ENCODE peak calls at places on chromosomes 2 and 18, in eight cellular contexts. L is MV-4-11; X is neural crest cell; K is activated CD4-positive, alpha-beta T cell treated with anti-CD3 and anti-CD28 coated beads for 24 hours; C is ELR; G is memory B cell; Q is NCI-H774; D is LoVo. F is an unnamed sample.
A peak's percentile ranks its signal among the peaks of the same experiment; 100 is the strongest.

GRCh38 chr2:84882775-84883550 is 2.1 kb upstream of the TRABD2A start:
- DNase-seq in L (no peak), X (no peak), G (no peak), K (no peak), Q (no peak), C (peak; percentile 67), D (no peak), F (no peak)

GRCh38 chr2:71100195-71100964 is 29.6 kb downstream of the MCEE start:
- DNase-seq in C (peak; percentile 67), Q (peak; percentile 35), D (peak; percentile 60), X (peak; percentile 55), K (peak; percentile 42), G (peak; percentile 24), L (peak; percentile 38), F (peak; percentile 25)

GRCh38 chr2:30866974-30867373 is 59.7 kb upstream of the CAPN13 start:
- DNase-seq in Q (no peak), G (no peak), L (peak; percentile 99), K (no peak), C (no peak), D (no peak), X (no peak), F (no peak)

GRCh38 chr2:235095569-235095968 is 143.8 kb downstream of the SH3BP4 start:
- DNase-seq in Q (no peak), G (no peak), K (no peak), X (no peak), D (no peak), C (peak; percentile 30), L (no peak), F (no peak)

GRCh38 chr2:128384446-128384845 is 65.8 kb upstream of the HS6ST1 start:
- DNase-seq in L (no peak), D (no peak), G (no peak), C (no peak), K (no peak), Q (no peak), X (no peak), F (no peak)

GRCh38 chr2:223464071-223464470 is 138.1 kb downstream of the SCG2 start:
- DNase-seq in G (no peak), X (no peak), D (no peak), K (no peak), L (peak; percentile 17), Q (no peak), C (no peak), F (no peak)

GRCh38 chr2:33420726-33421125 is 55.7 kb upstream of the RASGRP3 start:
- DNase-seq in C (peak; percentile 19), Q (no peak), D (no peak), G (no peak), L (no peak), K (no peak), X (no peak), F (no peak)

GRCh38 chr2:96157649-96158553 is 12.7 kb upstream of the DUSP2 start:
- DNase-seq in G (peak; percentile 35), K (peak; percentile 96), C (no peak), Q (no peak), L (peak; percentile 32), D (no peak), X (no peak), F (no peak)

GRCh38 chr2:12061785-12062184 is 315.4 kb downstream of the LPIN1 start:
- DNase-seq in G (no peak), X (no peak), Q (no peak), L (no peak), C (no peak), K (no peak), D (no peak), F (no peak)

GRCh38 chr18:12652861-12653401 is 5.0 kb downstream of the SPIRE1 start:
- DNase-seq in C (peak; percentile 66), G (no peak), K (no peak), X (no peak), D (no peak), Q (no peak), L (peak; percentile 82), F (no peak)

GRCh38 chr18:13562494-13563029 is 163.8 kb downstream of the FAM210A start:
- DNase-seq in X (no peak), Q (no peak), G (peak; percentile 73), C (no peak), L (peak; percentile 68), K (peak; percentile 87), D (no peak), F (no peak)

GRCh38 chr2:144181006-144181405 is 338.9 kb downstream of the ZEB2 start:
- DNase-seq in X (no peak), L (no peak), G (no peak), D (no peak), Q (no peak), C (no peak), K (no peak), F (no peak)

GRCh38 chr2:24919977-24920812 is at the start of gene ADCY3:
- DNase-seq in G (peak; percentile 39), D (peak; percentile 32), K (peak; percentile 49), C (peak; percentile 50), L (no peak), X (peak; percentile 40), Q (peak; percentile 32), F (peak; percentile 64)

GRCh38 chr2:85053802-85054201 is 79.4 kb upstream of the TCF7L1 start:
- DNase-seq in K (no peak), X (no peak), C (peak; percentile 68), L (peak; percentile 58), Q (no peak), D (peak; percentile 87), G (no peak), F (no peak)

F was measured in GM18507.